ENCODE peak calls at places on chromosomes 7 and 10, in four cellular contexts. G, L, U and W are unnamed samples. For H3K4me1, the result is how much of the 10 kb centered on the place peaks cover.

GRCh38 chr7:101382937-101383336 is 20.3 kb downstream of the COL26A1 start:
- DNase-seq in G (no peak), L (no peak), U (no peak), W (no peak)

GRCh38 chr10:132443605-132443997 is 46.6 kb downstream of the PWWP2B start:
- DNase-seq in G (no peak), U (peak), L (no peak), W (no peak)

GRCh38 chr7:135704074-135704473 is 23.9 kb downstream of the SLC13A4 start:
- DNase-seq in G (peak), L (no peak), U (no peak), W (peak)

GRCh38 chr7:95420996-95421846 is 13.6 kb downstream of the PON2 start:
- DNase-seq in U (peak), G (no peak), L (peak), W (no peak)

GRCh38 chr7:91929463-91929862 is 11.2 kb upstream of the AKAP9 start:
- DNase-seq in G (no peak), U (no peak), L (no peak), W (peak)

GRCh38 chr7:141073173-141073640 is 657 bp upstream of the TMEM178B start:
- DNase-seq in U (peak), G (peak), L (peak), W (peak)

GRCh38 chr7:107501593-107501992 is 31.7 kb downstream of the GPR22 start:
- DNase-seq in U (peak), L (no peak), G (peak), W (peak)

GRCh38 chr7:152674860-152675760 is 831 bp downstream of the XRCC2 start:
- DNase-seq in G (peak), L (no peak), U (peak), W (peak)

GRCh38 chr7:149471289-149471953 is 10.6 kb upstream of the ZNF777 start:
- DNase-seq in L (no peak), U (no peak), G (no peak), W (no peak)

GRCh38 chr7:150458756-150459155 is 8.3 kb downstream of the GIMAP8 start:
- DNase-seq in G (no peak), U (no peak), L (no peak), W (no peak)

GRCh38 chr10:99395750-99396445 is 34.5 kb downstream of the GOT1 start:
- DNase-seq in U (peak), L (peak), G (no peak), W (no peak)

GRCh38 chr7:128031901-128032604 is 816 bp upstream of the LRRC4 start:
- DNase-seq in G (peak), U (peak), L (peak), W (peak)

GRCh38 chr7:127953423-127953822 is 77.8 kb downstream of the LRRC4 start:
- DNase-seq in G (no peak), L (no peak), U (no peak), W (no peak)

GRCh38 chr7:77199008-77199966 is at the start of gene FGL2:
- DNase-seq in G (peak), U (peak), L (peak), W (peak)

GRCh38 chr7:107809179-107809578 is 6.2 kb upstream of the SLC26A3 start:
- DNase-seq in L (no peak), G (no peak), U (no peak), W (no peak)

GRCh38 chr10:122780391-122780790 is 65.3 kb downstream of the CUZD1 start:
- DNase-seq in U (no peak), L (peak), G (no peak), W (peak)

GRCh38 chr7:82445226-82445625 is 1.6 kb upstream of the CACNA2D1 start:
- DNase-seq in L (no peak), G (peak), U (no peak), W (no peak)

GRCh38 chr10:61662794-61663259 is at the start of gene CABCOCO1:
- DNase-seq in U (peak), L (peak), G (peak), W (peak)

GRCh38 chr10:44306762-44307161 is 78.1 kb downstream of the CXCL12 start:
- DNase-seq in L (no peak), G (peak), U (no peak), W (no peak)

GRCh38 chr10:27742926-27743735 is 2.5 kb downstream of the MKX start:
- DNase-seq in U (peak), G (peak), L (no peak), W (peak)

GRCh38 chr10:60290558-60290957 is 99.1 kb downstream of the ANK3 start:
- DNase-seq in U (no peak), L (no peak), G (peak), W (no peak)

GRCh38 chr7:71645836-71646235 is 513.9 kb downstream of the GALNT17 start:
- DNase-seq in L (peak), G (no peak), U (no peak), W (no peak)

GRCh38 chr7:157685430-157686284 is 348.9 kb downstream of the DNAJB6 start:
- DNase-seq in L (no peak), U (no peak), G (peak), W (no peak)

GRCh38 chr7:76352193-76352592 is 6.6 kb downstream of the YWHAG start:
- DNase-seq in G (no peak), U (no peak), L (no peak), W (no peak)

GRCh38 chr10:105094048-105094447 is 453.0 kb downstream of the SORCS3 start:
- DNase-seq in G (no peak), L (peak), U (no peak), W (no peak)

GRCh38 chr7:144404911-144405310 is 1.4 kb upstream of the NOBOX start:
- DNase-seq in L (no peak), G (no peak), U (no peak), W (no peak)

GRCh38 chr7:73850781-73851207 is 8.5 kb upstream of the METTL27 start:
- DNase-seq in L (peak), U (peak), G (no peak), W (peak)

GRCh38 chr10:81862596-81862995 is 12.4 kb upstream of the NRG3 start:
- DNase-seq in G (no peak), L (no peak), U (no peak), W (no peak)

GRCh38 chr7:50647286-50647980 is 82.2 kb upstream of the DDC start:
- DNase-seq in U (no peak), G (no peak), L (no peak), W (no peak)

GRCh38 chr10:73247509-73248258 is 629 bp upstream of the DNAJC9 start:
- DNase-seq in L (no peak), U (no peak), G (no peak), W (no peak)

GRCh38 chr10:3622845-3623621 is 162.0 kb downstream of the KLF6 start:
- DNase-seq in G (no peak), U (no peak), L (peak), W (no peak)

GRCh38 chr7:39464350-39465054 is 101.7 kb upstream of the YAE1 start:
- DNase-seq in G (no peak), L (no peak), U (no peak), W (no peak)

GRCh38 chr7:44148961-44149550 is 7.9 kb upstream of the MYL7 start:
- DNase-seq in L (no peak), U (no peak), G (no peak), W (no peak)

DNA sequence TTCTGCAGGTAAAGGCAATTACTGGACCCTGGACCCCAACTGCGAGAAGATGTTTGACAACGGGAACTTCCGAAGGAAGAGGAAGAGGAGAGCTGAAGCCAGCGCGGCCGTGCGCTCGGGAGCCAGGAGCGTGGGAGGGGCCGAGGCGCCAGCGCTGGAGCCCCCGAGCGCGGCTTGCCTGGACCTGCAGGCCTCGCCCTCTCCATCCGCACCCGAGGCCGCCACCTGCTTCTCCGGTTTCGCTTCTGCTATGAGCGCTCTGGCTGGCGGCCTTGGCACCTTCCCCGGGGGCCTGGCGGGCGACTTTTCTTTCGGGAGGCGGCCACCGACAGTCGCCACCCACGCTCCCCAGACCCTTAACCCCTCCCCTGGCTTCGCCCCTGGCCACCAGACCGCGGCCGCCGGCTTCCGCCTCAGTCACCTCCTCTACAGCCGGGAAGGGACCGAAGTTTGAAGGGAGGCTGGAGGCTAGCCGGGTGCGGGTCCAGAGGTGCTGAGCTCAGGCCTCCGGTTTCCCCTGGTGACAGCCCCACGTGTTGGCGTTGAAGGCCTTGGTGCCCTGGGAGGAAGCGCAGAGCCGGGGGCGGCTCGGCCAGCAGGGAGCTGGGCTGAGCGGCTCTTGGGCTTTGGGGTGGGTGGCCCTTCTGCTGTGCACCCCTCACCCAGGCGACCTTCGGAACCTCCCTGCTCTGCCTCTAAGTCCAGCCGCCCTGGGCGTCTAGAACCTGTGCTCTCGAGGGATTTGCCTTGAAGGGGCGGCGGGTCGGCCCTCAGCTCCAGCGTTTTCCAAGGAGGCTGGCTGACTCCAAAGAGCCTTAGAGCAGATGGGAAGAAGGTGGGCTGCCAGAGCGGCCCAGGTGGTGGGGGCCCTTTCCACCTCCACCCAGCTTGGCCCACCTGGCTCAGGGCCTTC is 1.8 kb downstream of the FOXI2 start:
- DNase-seq in G (peak), L (no peak), U (no peak), W (no peak)
- TF ChIP-seq EZH2 in G (peak), L (peak), U (no peak), W (peak)

DNA sequence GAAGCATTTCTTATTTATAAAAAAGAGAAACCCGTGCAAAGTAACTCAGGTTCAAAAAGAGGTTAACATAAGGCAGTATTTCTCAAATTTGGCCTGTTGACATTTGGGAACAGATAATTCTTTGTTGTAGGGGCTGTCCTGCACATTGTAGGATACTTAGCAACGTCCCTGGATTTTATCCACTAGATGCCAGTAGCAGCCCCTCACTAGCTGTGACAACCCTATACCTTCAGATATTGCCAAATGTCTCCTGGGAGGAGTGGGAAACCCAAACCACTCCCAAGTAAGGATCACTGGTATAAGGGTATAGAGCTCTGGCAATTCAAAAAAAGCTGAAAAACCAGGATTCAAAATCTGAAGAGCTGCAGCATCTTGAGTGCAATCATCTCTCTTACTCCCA is 202.3 kb upstream of the PRKCQ start:
- DNase-seq in U (no peak), L (no peak), G (no peak), W (no peak)
- H3K4me1 ChIP-seq in U (under half), L (under half), G (under half), W (under half)

DNA sequence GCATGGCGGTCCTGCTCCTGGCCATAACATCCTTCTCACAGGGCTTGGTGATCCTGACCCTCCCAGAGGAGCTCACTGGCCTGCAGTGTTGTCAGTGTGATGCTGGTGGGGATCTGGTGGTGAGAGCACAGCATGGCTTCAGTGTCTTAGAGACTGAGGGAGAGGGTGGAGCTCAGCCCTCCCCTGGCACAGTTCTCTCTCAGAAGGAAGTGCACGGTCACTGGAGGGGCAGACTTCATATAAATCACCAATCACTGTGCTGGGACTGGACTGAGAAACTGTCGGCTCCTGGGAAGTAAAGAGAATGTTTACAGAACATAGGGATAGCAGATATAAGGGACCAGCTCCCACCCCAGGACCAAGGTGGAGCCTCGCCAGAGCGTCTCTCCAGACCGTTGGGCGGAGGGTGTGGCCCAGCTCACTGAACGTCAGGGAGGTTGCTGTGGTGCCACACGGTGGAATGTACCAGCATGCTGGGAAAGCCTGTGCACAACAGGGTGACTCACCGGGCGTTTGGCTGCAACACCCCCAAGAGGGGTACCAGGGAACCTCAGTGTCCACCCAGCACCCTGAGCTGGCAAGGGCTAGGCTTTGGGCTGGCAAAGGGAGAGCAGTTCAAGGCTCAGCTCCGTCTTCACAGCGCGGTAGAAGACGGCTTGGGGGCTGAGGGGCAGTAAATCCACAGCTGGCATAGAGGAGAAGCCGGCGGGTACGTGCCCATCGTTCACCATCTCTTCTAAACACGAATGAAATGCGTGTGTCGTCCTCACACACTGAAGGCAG is 8.8 kb upstream of the GET4 start:
- DNase-seq in G (no peak), U (no peak), L (peak), W (no peak)
- TF ChIP-seq CTCF in G (no peak), U (no peak), L (no peak), W (no peak)

GRCh38 chr10:45373003-45373782 is 823 bp upstream of the ALOX5 start:
- DNase-seq in L (no peak), U (peak), G (peak), W (no peak)
- TF ChIP-seq EZH2 in L (peak), U (no peak), G (peak), W (peak)

GRCh38 chr7:2507208-2507916 is 12.2 kb upstream of the LFNG start:
- DNase-seq in G (no peak), L (no peak), U (no peak), W (no peak)
- H3K4me1 ChIP-seq in G (under half), L (under half), U (under half), W (under half)

DNA sequence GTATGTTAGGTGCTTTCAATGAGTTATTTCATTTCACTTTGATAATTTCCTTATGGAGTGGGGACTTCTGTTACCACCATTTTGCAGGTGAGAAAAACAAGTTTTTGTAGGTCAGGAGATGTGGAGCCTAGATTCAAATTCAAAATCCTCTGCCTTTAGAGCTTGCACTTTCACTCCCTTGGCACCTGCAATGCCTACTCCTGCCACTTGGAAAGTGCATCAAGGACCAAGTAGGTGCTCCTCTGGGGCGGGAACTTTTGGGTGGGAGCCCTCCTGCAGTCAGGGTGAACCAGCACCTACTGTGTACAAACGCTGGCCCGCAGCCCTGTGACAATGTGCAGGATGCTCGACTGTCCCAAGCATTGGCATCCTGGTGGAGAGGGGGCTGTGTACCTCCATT is 199.0 kb downstream of the EMX2 start:
- DNase-seq in L (no peak), G (no peak), U (no peak), W (no peak)
- TF ChIP-seq CTCF in L (no peak), G (peak), U (no peak), W (peak)

GRCh38 chr7:155369766-155370165 is 72.1 kb downstream of the INSIG1 start:
- DNase-seq in G (no peak), L (no peak), U (no peak), W (no peak)

GRCh38 chr7:155372782-155373358 is 75.2 kb downstream of the INSIG1 start:
- DNase-seq in L (no peak), G (no peak), U (no peak), W (no peak)

GRCh38 chr7:155373359-155374273 is 75.9 kb downstream of the INSIG1 start:
- DNase-seq in L (no peak), U (no peak), G (peak), W (peak)

GRCh38 chr7:155371884-155372781 is 74.5 kb downstream of the INSIG1 start:
- DNase-seq in U (peak), G (peak), L (no peak), W (no peak)

GRCh38 chr7:155371331-155371883 is 73.7 kb downstream of the INSIG1 start:
- DNase-seq in G (no peak), L (no peak), U (no peak), W (no peak)
- TF ChIP-seq EZH2 in G (no peak), L (no peak), U (peak), W (no peak)

DNA sequence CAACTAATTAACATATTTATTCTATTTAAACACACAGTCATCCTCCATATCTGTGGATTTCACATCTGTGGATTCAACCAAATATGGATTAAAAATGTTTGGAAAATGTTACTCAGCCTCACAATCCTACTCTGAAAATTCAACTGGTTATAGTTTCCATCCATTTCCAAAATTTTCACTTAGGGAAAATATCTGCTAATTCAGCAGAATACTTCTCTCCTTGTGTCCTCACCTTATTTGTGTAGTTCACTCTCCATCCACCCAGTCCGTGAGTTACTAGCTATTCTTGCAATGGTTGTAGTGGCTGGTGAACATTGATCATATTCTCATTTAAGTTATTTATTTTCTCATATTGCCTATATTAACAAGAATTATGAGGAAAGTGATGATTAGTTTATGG is 77.6 kb upstream of the PRKCQ start:
- DNase-seq in G (no peak), L (no peak), U (no peak), W (no peak)
- H3K4me1 ChIP-seq in G (under half), L (under half), U (under half), W (under half)

GRCh38 chr10:91043173-91043910 is 122.5 kb upstream of the ANKRD1 start:
- DNase-seq in L (no peak), G (peak), U (peak), W (peak)
- TF ChIP-seq CTCF in L (peak), G (peak), U (peak), W (peak)

DNA sequence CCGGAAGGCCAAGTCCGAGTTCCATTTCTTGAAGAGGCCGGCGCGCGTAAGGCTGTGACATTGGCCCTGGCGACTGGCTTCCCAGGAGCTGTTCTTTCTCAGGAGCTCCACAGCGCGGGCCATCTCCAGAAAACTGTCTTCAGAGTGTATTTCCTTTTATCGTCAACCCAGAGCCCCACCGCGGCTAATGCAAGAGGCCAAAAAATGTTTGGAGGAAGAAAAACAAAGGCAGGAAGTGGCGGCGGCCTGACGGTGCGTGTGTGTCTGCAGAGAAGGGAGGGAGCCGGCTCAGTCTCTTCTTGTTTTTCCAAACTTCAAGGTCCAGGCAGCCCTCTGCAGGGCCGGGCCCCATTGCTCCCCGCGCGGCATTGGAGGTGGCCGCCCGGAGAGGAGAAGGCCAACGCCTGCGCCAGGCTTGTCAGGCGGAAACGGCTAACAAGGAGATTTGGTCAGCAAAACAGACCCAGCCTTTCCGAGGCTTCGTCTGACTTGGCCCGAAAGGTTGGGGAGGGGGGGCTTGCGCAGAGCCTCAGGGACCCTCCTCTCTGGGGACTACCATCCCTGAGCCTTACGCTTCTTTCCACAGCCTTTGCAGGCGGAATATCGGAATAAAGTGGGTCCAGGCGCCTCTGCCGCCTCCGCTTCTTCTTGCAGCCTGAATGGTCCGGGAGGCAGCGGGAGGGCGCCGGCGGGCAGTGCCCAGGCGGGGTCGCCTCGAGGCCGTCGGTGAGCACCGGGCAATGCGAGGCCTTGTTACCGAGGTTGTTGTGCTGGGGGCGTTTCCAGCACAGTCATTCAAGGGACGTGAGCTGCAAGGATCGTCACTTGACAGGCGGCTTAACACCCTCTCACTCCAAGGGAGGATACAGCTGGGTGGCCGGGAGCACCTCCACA is 3.9 kb upstream of the HOXA11 start:
- DNase-seq in L (no peak), U (no peak), G (no peak), W (no peak)
- TF ChIP-seq EZH2 in L (peak), U (peak), G (peak), W (no peak)